ENCODE peak calls at places on chromosomes 6 and 20, in ten cellular contexts. L is small intestine; U is endodermal cell; A is kidney tubule cell; B is C1 segment of cervical spinal cord; G is activated effector memory CD4-positive, alpha-beta T cell treated with anti-CD3 and anti-CD28 coated beads, Interleukin-2, amount 50 U/mL, for 16 hours; W is T-helper 2 cell; E is nephron progenitor cell; D is NCI-H774; S is NCI-H510A treated with DMSO at 0.1 percent for 48 hours. I is an unnamed sample.

GRCh38 chr6:31729979-31730630 is 1.0 kb upstream of the DDAH2 start:
- DNase-seq in L (peak; percentile 76), U (peak; percentile 97), A (peak; percentile 88), B (no peak), G (peak; percentile 86), W (peak; percentile 28), E (peak; percentile 96), D (peak; percentile 38), S (no peak), I (no peak)

GRCh38 chr20:62285722-62286121 is 17.1 kb upstream of the ADRM1 start:
- DNase-seq in L (no peak), U (no peak), A (no peak), B (no peak), G (no peak), W (no peak), E (no peak), D (no peak), S (no peak), I (no peak)

GRCh38 chr6:12182676-12183075 is 107.5 kb upstream of the EDN1 start:
- DNase-seq in L (no peak), U (no peak), A (peak; percentile 67), B (no peak), G (no peak), W (no peak), E (no peak), D (no peak), S (no peak), I (no peak)

GRCh38 chr6:37131104-37131959 is 38.6 kb upstream of the PIM1 start:
- DNase-seq in L (peak; percentile 55), U (no peak), A (peak; percentile 83), B (no peak), G (no peak), W (no peak), E (peak; percentile 28), D (peak; percentile 5), S (peak; percentile 88), I (no peak)

GRCh38 chr6:133099573-133099972 is 141.6 kb upstream of the EYA4 start:
- DNase-seq in L (no peak), U (no peak), A (peak; percentile 84), B (no peak), G (no peak), W (no peak), E (no peak), D (no peak), S (no peak), I (no peak)

GRCh38 chr6:108874470-108875160 is 26.4 kb downstream of the ARMC2 start:
- DNase-seq in L (peak; percentile 31), U (no peak), A (no peak), B (no peak), G (peak; percentile 76), W (peak; percentile 24), E (no peak), D (no peak), S (no peak), I (no peak)

GRCh38 chr20:46552460-46553420 is 2.3 kb upstream of the OCSTAMP start:
- DNase-seq in L (peak; percentile 36), U (no peak), A (no peak), B (no peak), G (peak; percentile 74), W (no peak), E (no peak), D (no peak), S (no peak), I (no peak)

GRCh38 chr6:49070411-49070810 is 392.6 kb downstream of the MMUT start:
- DNase-seq in L (no peak), U (no peak), A (no peak), B (no peak), G (no peak), W (no peak), E (no peak), D (no peak), S (no peak), I (no peak)

GRCh38 chr20:57251344-57251743 is 15.1 kb downstream of the BMP7 start:
- DNase-seq in L (no peak), U (peak; percentile 72), A (no peak), B (no peak), G (no peak), W (no peak), E (no peak), D (no peak), S (no peak), I (no peak)

GRCh38 chr20:54134445-54135220 is 39.2 kb downstream of the CYP24A1 start:
- DNase-seq in L (no peak), U (no peak), A (peak; percentile 94), B (no peak), G (no peak), W (no peak), E (no peak), D (no peak), S (no peak), I (no peak)

GRCh38 chr6:91868539-91869202 is 1281.8 kb upstream of the MAP3K7 start:
- DNase-seq in L (no peak), U (no peak), A (no peak), B (no peak), G (no peak), W (no peak), E (no peak), D (no peak), S (no peak), I (no peak)

GRCh38 chr20:58651548-58651822 is 402 bp downstream of the STX16 start:
- DNase-seq in L (no peak), U (no peak), A (no peak), B (no peak), G (no peak), W (no peak), E (no peak), D (no peak), S (no peak), I (no peak)

I was measured in LNCaP clone FGC.